ENCODE peak calls at places on chromosomes 12 and 14, in five cellular contexts. T is left lung, H is choroid plexus epithelial cell, E is GM12865, J is fibroblast of lung. U is an unnamed sample.

GRCh38 chr12:27343255-27344000 is 10.8 kb downstream of the BMAL2 start:
- DNase-seq in T (no peak), H (peak), E (no peak), J (peak), U (no peak)

GRCh38 chr12:124800506-124800905 is 63.2 kb downstream of the SCARB1 start:
- DNase-seq in T (peak), H (no peak), E (no peak), J (no peak), U (no peak)

GRCh38 chr12:122350444-122350843 is 72.0 kb downstream of the CLIP1 start:
- DNase-seq in T (no peak), H (peak), E (no peak), J (peak), U (no peak)

GRCh38 chr14:20610002-20610765 is 19.0 kb upstream of the RNASE12 start:
- DNase-seq in T (peak), H (peak), E (peak), J (peak), U (no peak)

GRCh38 chr12:109871678-109872314 is 8.5 kb downstream of the GLTP start:
- DNase-seq in T (no peak), H (peak), E (no peak), J (peak), U (no peak)

GRCh38 chr12:11710431-11710830 is 61.0 kb downstream of the ETV6 start:
- DNase-seq in T (no peak), H (no peak), E (no peak), J (no peak), U (no peak)

GRCh38 chr14:78618379-78618778 is 448.2 kb downstream of the NRXN3 start:
- DNase-seq in T (no peak), H (no peak), E (no peak), J (no peak), U (no peak)

GRCh38 chr12:96075560-96075959 is 40.2 kb upstream of the LTA4H start:
- DNase-seq in T (no peak), H (no peak), E (no peak), J (no peak), U (no peak)

GRCh38 chr12:8038659-8039114 is 6.2 kb downstream of the FOXJ2 start:
- DNase-seq in T (peak), H (peak), E (no peak), J (peak), U (no peak)

GRCh38 chr12:124508323-124509096 is 58.9 kb downstream of the NCOR2 start:
- DNase-seq in T (no peak), H (peak), E (peak), J (peak), U (no peak)

GRCh38 chr12:6345319-6346071 is 3.6 kb upstream of the TNFRSF1A start:
- DNase-seq in T (no peak), H (peak), E (no peak), J (peak), U (no peak)

DNA sequence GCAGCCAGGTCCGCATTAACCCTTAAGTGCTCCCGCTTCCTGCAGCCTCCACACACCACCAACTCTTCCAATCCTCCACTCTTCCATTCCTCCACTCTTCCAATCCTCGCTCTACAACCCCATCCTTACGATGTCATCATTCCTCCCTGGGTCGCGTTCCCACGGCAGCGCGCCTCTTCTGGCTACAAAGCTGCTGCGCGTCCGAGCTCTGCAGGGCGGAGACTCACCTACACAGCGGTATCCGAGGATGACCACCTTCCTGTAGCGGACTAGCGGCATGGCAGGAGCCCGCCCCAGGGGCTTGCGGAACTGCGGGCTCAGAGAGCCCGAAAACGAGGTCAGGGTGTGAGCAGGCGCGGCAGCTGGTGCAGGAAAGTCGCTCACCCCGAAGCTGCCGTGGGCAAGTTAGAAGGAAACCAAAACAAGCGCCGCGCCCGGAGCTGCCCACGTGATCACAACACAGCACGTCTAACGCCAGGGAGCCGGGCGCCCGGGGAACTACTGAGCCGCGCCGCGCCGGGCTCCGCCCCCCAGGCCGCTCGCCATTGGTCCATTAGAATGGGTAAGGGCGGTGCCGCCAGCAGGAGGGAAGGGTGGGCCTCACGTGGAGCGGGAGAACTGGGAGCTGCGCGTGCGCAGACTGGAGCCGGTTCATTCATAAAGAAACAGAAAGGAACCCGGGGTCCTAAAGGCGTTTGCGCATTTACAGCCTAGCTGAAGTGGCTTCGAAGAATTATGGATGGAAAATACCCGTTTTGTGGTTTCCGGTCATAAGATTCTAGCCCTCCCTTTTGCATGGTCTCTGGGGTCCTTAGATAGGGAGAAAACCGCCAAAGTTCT is at the start of gene RHEBL1:
- DNase-seq in T (peak), H (peak), E (peak), J (peak), U (peak)
- TF ChIP-seq CTCF in T (no peak), H (peak), E (peak), J (no peak), U (peak)

GRCh38 chr12:41932028-41932427 is 212.6 kb downstream of the GXYLT1 start:
- DNase-seq in T (no peak), H (no peak), E (no peak), J (no peak), U (no peak)

GRCh38 chr12:41936333-41936732 is 208.3 kb downstream of the GXYLT1 start:
- DNase-seq in T (no peak), H (no peak), E (no peak), J (no peak), U (no peak)

GRCh38 chr12:41932470-41932991 is 212.1 kb downstream of the GXYLT1 start:
- DNase-seq in T (peak), H (peak), E (peak), J (peak), U (no peak)
- TF ChIP-seq CTCF in T (no peak), H (no peak), E (no peak), J (no peak), U (peak)

DNA sequence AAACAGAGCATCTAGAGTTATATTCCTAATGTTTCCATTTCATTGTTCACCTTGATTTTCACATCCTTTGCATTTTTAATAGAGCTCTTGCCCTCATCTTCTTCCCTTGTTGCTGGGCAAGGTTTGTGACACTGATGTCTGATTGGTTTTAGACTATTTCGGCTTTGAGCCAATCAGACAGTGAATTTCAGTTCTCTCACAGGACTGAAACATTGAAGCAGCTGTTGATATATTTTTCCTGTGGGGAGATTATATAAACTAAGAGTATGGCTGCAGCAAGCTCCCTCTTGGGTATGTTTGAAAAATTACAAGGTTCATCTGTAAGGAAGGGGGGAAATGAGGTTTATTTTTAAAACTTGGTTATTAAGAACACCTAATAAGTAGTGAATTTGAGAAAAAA is 51.2 kb downstream of the ATF7IP start:
- DNase-seq in T (no peak), H (peak), E (peak), J (peak), U (no peak)
- TF ChIP-seq CTCF in T (no peak), H (peak), E (no peak), J (peak), U (peak)

GRCh38 chr12:107404981-107405380 is 280.6 kb upstream of the PWP1 start:
- DNase-seq in T (no peak), H (peak), E (peak), J (peak), U (no peak)
- TF ChIP-seq CTCF in T (no peak), H (peak), E (peak), J (peak), U (peak)

GRCh38 chr12:111600296-111600562 is 1.1 kb upstream of the ATXN2 start:
- DNase-seq in T (no peak), H (no peak), E (no peak), J (no peak), U (no peak)

GRCh38 chr12:111598637-111599458 is at the start of gene ATXN2:
- DNase-seq in T (peak), H (peak), E (no peak), J (no peak), U (peak)

GRCh38 chr12:111596985-111597730 is 2.0 kb downstream of the ATXN2 start:
- DNase-seq in T (peak), H (peak), E (peak), J (peak), U (peak)

GRCh38 chr12:111597731-111598636 is 1.1 kb downstream of the ATXN2 start:
- DNase-seq in T (peak), H (peak), E (peak), J (peak), U (peak)

GRCh38 chr12:111599459-111600295 is 562 bp upstream of the ATXN2 start:
- DNase-seq in T (peak), H (peak), E (peak), J (peak), U (peak)
- TF ChIP-seq CTCF in T (no peak), H (peak), E (no peak), J (no peak), U (peak)

GRCh38 chr12:32512379-32512778 is 113.0 kb downstream of the FGD4 start:
- DNase-seq in T (no peak), H (no peak), E (no peak), J (no peak), U (no peak)
- TF ChIP-seq CTCF in T (no peak), H (no peak), E (no peak), J (no peak), U (no peak)

GRCh38 chr12:2615665-2616387 is 178.9 kb upstream of the FKBP4 start:
- DNase-seq in T (no peak), H (peak), E (no peak), J (peak), U (no peak)

GRCh38 chr12:2610358-2610757 is 184.4 kb upstream of the FKBP4 start:
- DNase-seq in T (no peak), H (no peak), E (no peak), J (no peak), U (no peak)

GRCh38 chr12:2616763-2617162 is 178.0 kb upstream of the FKBP4 start:
- DNase-seq in T (no peak), H (no peak), E (no peak), J (no peak), U (no peak)

GRCh38 chr12:2614341-2614740 is 180.4 kb upstream of the FKBP4 start:
- DNase-seq in T (no peak), H (no peak), E (no peak), J (no peak), U (no peak)

GRCh38 chr12:2613674-2614073 is 181.1 kb upstream of the FKBP4 start:
- DNase-seq in T (no peak), H (peak), E (peak), J (peak), U (peak)
- TF ChIP-seq CTCF in T (no peak), H (no peak), E (no peak), J (no peak), U (no peak)

GRCh38 chr14:31950760-31951637 is 126.1 kb upstream of the ARHGAP5 start:
- DNase-seq in T (no peak), H (peak), E (no peak), J (peak), U (no peak)
- TF ChIP-seq CTCF in T (no peak), H (no peak), E (no peak), J (no peak), U (no peak)

GRCh38 chr14:94598816-94599655 is 13.2 kb upstream of the SERPINA3 start:
- DNase-seq in T (no peak), H (peak), E (no peak), J (peak), U (peak)
- TF ChIP-seq CTCF in T (no peak), H (peak), E (no peak), J (no peak), U (no peak)

DNA sequence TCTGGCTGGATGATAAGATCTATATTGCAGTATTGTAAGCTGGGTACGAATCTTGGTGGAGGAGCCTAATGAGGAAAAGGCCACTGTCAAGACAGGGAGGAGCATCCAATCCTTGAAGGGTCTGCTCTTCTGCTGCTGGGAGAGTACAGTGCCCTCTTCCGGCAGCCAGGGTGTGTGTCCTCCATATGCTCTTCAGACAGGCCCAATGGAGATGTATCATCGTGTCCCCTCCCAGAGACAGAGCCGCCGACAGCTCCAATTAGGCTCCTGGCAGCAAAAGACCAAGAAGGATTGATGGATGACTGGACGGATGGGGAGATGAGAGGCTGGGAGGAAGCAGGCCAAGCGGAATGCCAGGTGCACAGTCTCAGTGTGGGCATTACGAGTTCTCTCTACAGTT is 51.6 kb upstream of the PIWIL1 start:
- DNase-seq in T (no peak), H (no peak), E (no peak), J (no peak), U (no peak)
- TF ChIP-seq CTCF in T (no peak), H (no peak), E (no peak), J (no peak), U (no peak)

U was measured in chondrocyte.